ENCODE peak calls at places on chromosomes 12 and 14, in five cellular contexts. One of them, this sample, is unnamed.

GRCh38 chr14:36363704-36364103 is 43.3 kb upstream of the MBIP start:
- DNase-seq in lower lobe of right lung: peak
- DNase-seq in PC-3: no peak
- DNase-seq in HFFc6: no peak
- DNase-seq in IMR-90: no peak
- DNase-seq in this sample: no peak

GRCh38 chr12:28963554-28963953 is 185.5 kb upstream of the FAR2 start:
- DNase-seq in lower lobe of right lung: no peak
- DNase-seq in PC-3: peak
- DNase-seq in HFFc6: peak
- DNase-seq in IMR-90: peak
- DNase-seq in this sample: no peak

GRCh38 chr12:93060666-93061413 is 131.7 kb upstream of the EEA1 start:
- DNase-seq in lower lobe of right lung: no peak
- DNase-seq in PC-3: no peak
- DNase-seq in HFFc6: no peak
- DNase-seq in IMR-90: peak
- DNase-seq in this sample: no peak

GRCh38 chr14:35234007-35234406 is 58.2 kb upstream of the PSMA6 start:
- DNase-seq in lower lobe of right lung: no peak
- DNase-seq in PC-3: no peak
- DNase-seq in HFFc6: peak
- DNase-seq in IMR-90: peak
- DNase-seq in this sample: no peak

GRCh38 chr12:70691018-70691672 is 53.9 kb upstream of the PTPRB start:
- DNase-seq in lower lobe of right lung: no peak
- DNase-seq in PC-3: no peak
- DNase-seq in HFFc6: peak
- DNase-seq in IMR-90: peak
- DNase-seq in this sample: no peak

GRCh38 chr12:99824900-99825562 is 159.7 kb downstream of the ANKS1B start:
- DNase-seq in lower lobe of right lung: no peak
- DNase-seq in PC-3: no peak
- DNase-seq in HFFc6: no peak
- DNase-seq in IMR-90: no peak
- DNase-seq in this sample: no peak

GRCh38 chr14:56562883-56563282 is 16.7 kb upstream of the TMEM260 start:
- DNase-seq in lower lobe of right lung: no peak
- DNase-seq in PC-3: peak
- DNase-seq in HFFc6: no peak
- DNase-seq in IMR-90: no peak
- DNase-seq in this sample: no peak

GRCh38 chr12:14369322-14369721 is 3.8 kb downstream of the ATF7IP start:
- DNase-seq in lower lobe of right lung: no peak
- DNase-seq in PC-3: no peak
- DNase-seq in HFFc6: no peak
- DNase-seq in IMR-90: no peak
- DNase-seq in this sample: no peak

GRCh38 chr12:51281202-51281924 is 11.1 kb upstream of the SMAGP start:
- DNase-seq in lower lobe of right lung: no peak
- DNase-seq in PC-3: peak
- DNase-seq in HFFc6: peak
- DNase-seq in IMR-90: peak
- DNase-seq in this sample: no peak

GRCh38 chr14:54769955-54770863 is 132.4 kb downstream of the GCH1 start:
- DNase-seq in lower lobe of right lung: no peak
- DNase-seq in PC-3: no peak
- DNase-seq in HFFc6: no peak
- DNase-seq in IMR-90: no peak
- DNase-seq in this sample: no peak

GRCh38 chr14:66501592-66501991 is 6.4 kb upstream of the GPHN start:
- DNase-seq in lower lobe of right lung: no peak
- DNase-seq in PC-3: no peak
- DNase-seq in HFFc6: no peak
- DNase-seq in IMR-90: no peak
- DNase-seq in this sample: no peak
- TF ChIP-seq CTCF in lower lobe of right lung: no peak
- TF ChIP-seq CTCF in PC-3: no peak
- TF ChIP-seq CTCF in HFFc6: no peak
- TF ChIP-seq CTCF in IMR-90: no peak
- TF ChIP-seq CTCF in this sample: no peak

GRCh38 chr12:50182461-50182860 is 15.3 kb upstream of the CERS5 start:
- DNase-seq in lower lobe of right lung: no peak
- DNase-seq in PC-3: peak
- DNase-seq in HFFc6: no peak
- DNase-seq in IMR-90: no peak
- DNase-seq in this sample: no peak
- TF ChIP-seq CTCF in lower lobe of right lung: no peak
- TF ChIP-seq CTCF in PC-3: peak
- TF ChIP-seq CTCF in HFFc6: peak
- TF ChIP-seq CTCF in IMR-90: peak
- TF ChIP-seq CTCF in this sample: no peak

DNA sequence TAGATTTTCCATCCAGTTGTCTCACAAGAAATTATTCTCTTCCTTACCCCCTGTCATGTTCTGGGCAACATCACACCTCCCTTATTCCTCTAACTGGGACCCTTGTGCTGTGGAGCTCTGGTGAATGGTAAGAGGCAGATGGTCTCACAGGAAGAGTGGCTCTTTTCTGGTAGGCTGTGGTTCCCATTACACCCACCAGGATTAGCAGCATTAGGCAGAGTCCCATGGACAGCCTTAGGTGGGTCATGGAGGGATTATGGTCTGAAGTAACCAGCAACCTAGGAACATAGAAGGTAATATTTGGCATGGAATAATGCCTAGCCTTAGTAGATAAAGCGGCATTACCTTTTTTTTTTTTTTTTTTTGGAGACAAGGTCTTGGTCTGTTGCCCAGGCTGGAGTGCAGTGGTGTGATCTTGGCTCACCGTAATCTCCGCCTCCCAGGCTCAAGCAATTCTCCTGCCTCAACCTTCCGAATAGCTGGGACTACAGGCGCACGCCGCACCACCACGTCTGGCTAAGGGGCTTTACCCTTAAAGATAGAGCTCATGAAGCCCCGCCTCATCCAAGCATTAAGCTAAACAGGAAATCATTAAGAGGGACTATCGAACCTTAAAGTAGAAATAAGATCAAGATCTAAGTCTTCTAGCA is 4.0 kb downstream of the C14orf119 start:
- DNase-seq in lower lobe of right lung: peak
- DNase-seq in PC-3: no peak
- DNase-seq in HFFc6: no peak
- DNase-seq in IMR-90: no peak
- DNase-seq in this sample: no peak
- TF ChIP-seq CTCF in lower lobe of right lung: no peak
- TF ChIP-seq CTCF in PC-3: no peak
- TF ChIP-seq CTCF in HFFc6: peak
- TF ChIP-seq CTCF in IMR-90: no peak
- TF ChIP-seq CTCF in this sample: no peak

GRCh38 chr14:52951730-52952481 is 1.1 kb upstream of the FERMT2 start:
- DNase-seq in lower lobe of right lung: no peak
- DNase-seq in PC-3: peak
- DNase-seq in HFFc6: peak
- DNase-seq in IMR-90: peak
- DNase-seq in this sample: no peak
- TF ChIP-seq CTCF in lower lobe of right lung: peak
- TF ChIP-seq CTCF in PC-3: peak
- TF ChIP-seq CTCF in HFFc6: peak
- TF ChIP-seq CTCF in IMR-90: peak
- TF ChIP-seq CTCF in this sample: no peak

GRCh38 chr14:70641548-70642312 is at the start of gene TTC9:
- DNase-seq in lower lobe of right lung: peak
- DNase-seq in PC-3: peak
- DNase-seq in HFFc6: no peak
- DNase-seq in IMR-90: no peak
- DNase-seq in this sample: peak

GRCh38 chr14:70642313-70643235 is 858 bp downstream of the TTC9 start:
- DNase-seq in lower lobe of right lung: no peak
- DNase-seq in PC-3: no peak
- DNase-seq in HFFc6: no peak
- DNase-seq in IMR-90: no peak
- DNase-seq in this sample: peak

GRCh38 chr14:70638416-70638815 is 3.3 kb upstream of the TTC9 start:
- DNase-seq in lower lobe of right lung: no peak
- DNase-seq in PC-3: no peak
- DNase-seq in HFFc6: no peak
- DNase-seq in IMR-90: no peak
- DNase-seq in this sample: no peak

GRCh38 chr14:70644016-70644415 is 2.3 kb downstream of the TTC9 start:
- DNase-seq in lower lobe of right lung: no peak
- DNase-seq in PC-3: no peak
- DNase-seq in HFFc6: no peak
- DNase-seq in IMR-90: no peak
- DNase-seq in this sample: no peak

DNA sequence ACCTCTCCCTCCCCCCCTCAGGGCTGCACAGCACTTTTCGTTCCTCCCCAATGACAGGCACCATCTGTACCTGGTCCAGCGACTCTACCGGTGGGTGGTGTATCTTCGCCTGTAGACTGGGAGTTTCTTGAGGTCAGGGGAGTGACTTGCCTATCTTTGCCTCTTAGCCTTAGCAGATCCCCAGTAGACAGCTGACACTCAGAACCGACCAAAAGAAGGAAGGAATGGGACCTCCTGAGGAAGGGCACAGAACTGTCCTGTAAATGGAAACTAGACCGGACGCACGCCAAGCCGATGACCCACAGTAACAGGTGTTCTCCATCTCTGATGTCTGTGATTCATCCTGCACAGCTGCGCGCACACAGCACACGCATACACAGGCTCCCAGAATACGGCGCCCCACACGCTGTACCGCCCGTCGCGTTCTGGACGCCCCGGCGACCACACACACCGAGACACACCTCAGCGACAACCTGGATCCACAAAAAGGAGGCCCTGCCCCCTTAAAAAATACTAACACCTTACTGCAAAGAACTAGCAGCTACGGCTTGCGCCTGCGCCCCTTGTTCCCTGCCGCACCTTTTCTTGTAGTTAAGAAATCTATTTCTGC is 673 bp upstream of the TTC9 start:
- DNase-seq in lower lobe of right lung: peak
- DNase-seq in PC-3: peak
- DNase-seq in HFFc6: no peak
- DNase-seq in IMR-90: peak
- DNase-seq in this sample: no peak
- TF ChIP-seq CTCF in lower lobe of right lung: no peak
- TF ChIP-seq CTCF in PC-3: no peak
- TF ChIP-seq CTCF in HFFc6: no peak
- TF ChIP-seq CTCF in IMR-90: no peak
- TF ChIP-seq CTCF in this sample: no peak

GRCh38 chr14:103542545-103543088 is 13.6 kb downstream of the TRMT61A start:
- DNase-seq in lower lobe of right lung: peak
- DNase-seq in PC-3: no peak
- DNase-seq in HFFc6: no peak
- DNase-seq in IMR-90: no peak
- DNase-seq in this sample: no peak

GRCh38 chr14:103541494-103541943 is 12.5 kb downstream of the TRMT61A start:
- DNase-seq in lower lobe of right lung: peak
- DNase-seq in PC-3: no peak
- DNase-seq in HFFc6: no peak
- DNase-seq in IMR-90: no peak
- DNase-seq in this sample: no peak

GRCh38 chr14:103540816-103541493 is 12.0 kb downstream of the TRMT61A start:
- DNase-seq in lower lobe of right lung: peak
- DNase-seq in PC-3: no peak
- DNase-seq in HFFc6: no peak
- DNase-seq in IMR-90: no peak
- DNase-seq in this sample: no peak

GRCh38 chr14:103543140-103543539 is 14.1 kb downstream of the TRMT61A start:
- DNase-seq in lower lobe of right lung: peak
- DNase-seq in PC-3: no peak
- DNase-seq in HFFc6: no peak
- DNase-seq in IMR-90: no peak
- DNase-seq in this sample: no peak

DNA sequence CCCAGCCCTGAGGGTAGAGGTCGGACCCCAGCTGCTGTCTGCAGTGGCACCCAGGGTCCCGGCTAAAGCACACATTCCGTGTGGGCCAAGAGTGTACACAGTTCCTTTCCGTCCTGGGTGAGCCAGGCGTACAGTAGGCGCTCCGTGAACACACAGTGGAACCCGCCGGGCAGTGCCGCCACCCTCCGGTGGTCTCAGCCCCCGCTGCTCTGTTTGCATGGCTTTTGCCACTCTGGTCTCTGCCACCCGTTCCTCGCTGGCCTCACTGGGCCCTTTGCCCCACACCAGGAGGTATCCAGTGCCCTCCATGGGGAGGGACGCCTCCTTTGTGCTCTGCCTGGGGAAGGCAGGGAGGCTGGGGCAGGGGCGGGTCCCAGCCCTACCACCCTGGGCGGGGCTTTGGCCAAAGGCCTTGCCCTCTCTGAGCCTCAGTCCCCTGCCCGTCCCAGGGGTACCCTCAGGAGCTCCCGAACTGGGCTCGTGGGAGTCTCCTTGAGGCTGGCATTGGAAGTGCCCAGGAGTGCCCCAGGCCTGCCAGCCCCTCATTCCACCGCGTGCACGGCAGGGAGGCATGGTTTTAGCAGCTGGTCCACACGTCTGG is 13.0 kb downstream of the TRMT61A start:
- DNase-seq in lower lobe of right lung: peak
- DNase-seq in PC-3: no peak
- DNase-seq in HFFc6: no peak
- DNase-seq in IMR-90: no peak
- DNase-seq in this sample: no peak
- TF ChIP-seq CTCF in lower lobe of right lung: peak
- TF ChIP-seq CTCF in PC-3: no peak
- TF ChIP-seq CTCF in HFFc6: peak
- TF ChIP-seq CTCF in IMR-90: no peak
- TF ChIP-seq CTCF in this sample: no peak

DNA sequence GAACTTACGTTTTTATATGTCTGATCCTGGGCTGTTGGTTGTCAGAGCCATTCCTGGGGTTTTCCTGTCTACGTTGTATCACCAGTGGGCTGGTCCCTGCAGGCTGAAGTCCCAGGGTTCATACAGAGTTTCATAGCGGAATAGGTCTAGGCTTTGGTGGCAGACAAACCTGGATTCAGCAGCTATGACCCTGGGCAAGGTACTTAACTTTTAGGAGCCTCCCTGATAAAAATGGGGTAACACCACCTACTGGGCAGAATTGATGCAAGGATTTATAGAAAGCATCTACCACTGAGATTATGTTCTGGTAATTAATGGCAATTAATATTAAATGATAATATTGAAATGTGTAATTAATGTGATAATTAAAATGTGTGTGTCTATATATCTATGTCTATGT is 141.2 kb downstream of the SYNE2 start:
- DNase-seq in lower lobe of right lung: no peak
- DNase-seq in PC-3: peak
- DNase-seq in HFFc6: no peak
- DNase-seq in IMR-90: no peak
- DNase-seq in this sample: no peak
- TF ChIP-seq CTCF in lower lobe of right lung: no peak
- TF ChIP-seq CTCF in PC-3: peak
- TF ChIP-seq CTCF in HFFc6: peak
- TF ChIP-seq CTCF in IMR-90: no peak
- TF ChIP-seq CTCF in this sample: peak

GRCh38 chr12:126617312-126617711 is 1552.1 kb downstream of the AACS start:
- DNase-seq in lower lobe of right lung: no peak
- DNase-seq in PC-3: peak
- DNase-seq in HFFc6: peak
- DNase-seq in IMR-90: no peak
- DNase-seq in this sample: no peak
- TF ChIP-seq CTCF in lower lobe of right lung: peak
- TF ChIP-seq CTCF in PC-3: peak
- TF ChIP-seq CTCF in HFFc6: peak
- TF ChIP-seq CTCF in IMR-90: no peak
- TF ChIP-seq CTCF in this sample: no peak

GRCh38 chr14:57712101-57712500 is 153.8 kb downstream of the SLC35F4 start:
- DNase-seq in lower lobe of right lung: no peak
- DNase-seq in PC-3: no peak
- DNase-seq in HFFc6: no peak
- DNase-seq in IMR-90: no peak
- DNase-seq in this sample: no peak
- TF ChIP-seq CTCF in lower lobe of right lung: no peak
- TF ChIP-seq CTCF in PC-3: no peak
- TF ChIP-seq CTCF in HFFc6: no peak
- TF ChIP-seq CTCF in IMR-90: no peak
- TF ChIP-seq CTCF in this sample: no peak

This sample was measured in mesothelial cell of epicardium.